ENCODE peak calls at places on chromosomes 13 and 19, in eight cellular contexts. I is adrenal gland, D is thoracic aorta, J is epithelial cell of esophagus, M is fibroblast of lung, W is bronchial epithelial cell, K is AG09309, P is A549. C is an unnamed sample.

GRCh38 chr13:44267966-44268365 is 105.7 kb upstream of the SERP2 start:
- DNase-seq in I (no peak), D (no peak), J (peak; percentile 89), M (peak; percentile 74), W (peak; percentile 95), K (peak; percentile 88), P (no peak), C (no peak)

GRCh38 chr19:22622901-22623840 is 11.0 kb upstream of the ZNF492 start:
- DNase-seq in I (no peak), D (no peak), J (no peak), M (no peak), W (no peak), K (no peak), P (no peak), C (peak; percentile 39)

GRCh38 chr13:53250272-53250875 is 221.8 kb downstream of the OLFM4 start:
- DNase-seq in I (peak; percentile 42), D (no peak), J (peak; percentile 76), M (peak; percentile 78), W (peak; percentile 73), K (peak; percentile 45), P (peak; percentile 3), C (peak; percentile 43)

GRCh38 chr13:40171566-40171965 is 494.9 kb downstream of the FOXO1 start:
- DNase-seq in I (no peak), D (no peak), J (no peak), M (no peak), W (no peak), K (no peak), P (no peak), C (no peak)

GRCh38 chr19:4455742-4456565 is 1.6 kb downstream of the UBXN6 start:
- DNase-seq in I (peak; percentile 95), D (no peak), J (peak; percentile 16), M (peak; percentile 78), W (peak; percentile 15), K (no peak), P (no peak), C (peak; percentile 86)

GRCh38 chr19:41811981-41812380 is 15.6 kb downstream of the CEACAM3 start:
- DNase-seq in I (no peak), D (no peak), J (no peak), M (no peak), W (no peak), K (no peak), P (no peak), C (no peak)

GRCh38 chr19:53982056-53982455 is 9.4 kb upstream of the CACNG6 start:
- DNase-seq in I (no peak), D (no peak), J (no peak), M (no peak), W (no peak), K (no peak), P (no peak), C (no peak)

GRCh38 chr19:29277107-29277506 is 64.2 kb upstream of the UQCRFS1 start:
- DNase-seq in I (peak; percentile 9), D (no peak), J (no peak), M (no peak), W (no peak), K (no peak), P (no peak), C (no peak)

GRCh38 chr13:95485045-95485517 is 67.4 kb upstream of the CLDN10 start:
- DNase-seq in I (no peak), D (no peak), J (peak; percentile 60), M (peak; percentile 30), W (peak; percentile 73), K (no peak), P (no peak), C (no peak)

GRCh38 chr19:4908781-4909171 is 525 bp upstream of the UHRF1 start:
- DNase-seq in I (no peak), D (no peak), J (no peak), M (no peak), W (no peak), K (no peak), P (no peak), C (no peak)

GRCh38 chr19:18648971-18649310 is 12.1 kb downstream of the KLHL26 start:
- DNase-seq in I (no peak), D (no peak), J (no peak), M (no peak), W (no peak), K (no peak), P (no peak), C (peak; percentile 41)

GRCh38 chr19:4597975-4598671 is 38.6 kb upstream of the SEMA6B start:
- DNase-seq in I (peak; percentile 67), D (no peak), J (peak; percentile 67), M (no peak), W (peak; percentile 8), K (no peak), P (peak; percentile 78), C (peak; percentile 44)

GRCh38 chr13:112055032-112055416 is 11.9 kb upstream of the SOX1 start:
- DNase-seq in I (no peak), D (no peak), J (no peak), M (no peak), W (no peak), K (no peak), P (no peak), C (no peak)

GRCh38 chr19:13839938-13840750 is 36.8 kb upstream of the NANOS3 start:
- DNase-seq in I (peak; percentile 61), D (no peak), J (peak; percentile 74), M (no peak), W (peak; percentile 62), K (no peak), P (no peak), C (no peak)

GRCh38 chr19:35037716-35038622 is 3.6 kb upstream of the HPN start:
- DNase-seq in I (peak; percentile 46), D (no peak), J (no peak), M (no peak), W (no peak), K (no peak), P (no peak), C (peak; percentile 55)

GRCh38 chr19:1942078-1942933 is 1.3 kb downstream of the CSNK1G2 start:
- DNase-seq in I (peak; percentile 86), D (no peak), J (peak; percentile 74), M (peak; percentile 58), W (peak; percentile 60), K (no peak), P (peak; percentile 70), C (peak; percentile 79)

GRCh38 chr13:28387740-28388501 is 107.0 kb downstream of the FLT1 start:
- DNase-seq in I (no peak), D (no peak), J (no peak), M (no peak), W (no peak), K (no peak), P (no peak), C (no peak)

GRCh38 chr19:53554804-53555203 is 16.9 kb downstream of the ZNF331 start:
- DNase-seq in I (no peak), D (no peak), J (no peak), M (no peak), W (no peak), K (no peak), P (no peak), C (no peak)

GRCh38 chr19:798415-799075 is 1.3 kb downstream of the PTBP1 start:
- DNase-seq in I (no peak), D (no peak), J (no peak), M (no peak), W (no peak), K (no peak), P (no peak), C (no peak)

GRCh38 chr19:43748205-43748594 is 6.6 kb downstream of the SMG9 start:
- DNase-seq in I (no peak), D (no peak), J (no peak), M (no peak), W (no peak), K (no peak), P (no peak), C (no peak)

GRCh38 chr19:43751466-43752220 is 3.1 kb downstream of the SMG9 start:
- DNase-seq in I (no peak), D (no peak), J (peak; percentile 56), M (no peak), W (peak; percentile 39), K (no peak), P (no peak), C (no peak)

GRCh38 chr19:43748685-43749084 is 6.1 kb downstream of the SMG9 start:
- DNase-seq in I (no peak), D (no peak), J (no peak), M (no peak), W (no peak), K (no peak), P (no peak), C (no peak)

GRCh38 chr19:43749152-43749551 is 5.6 kb downstream of the SMG9 start:
- DNase-seq in I (no peak), D (no peak), J (no peak), M (no peak), W (no peak), K (no peak), P (no peak), C (no peak)

DNA sequence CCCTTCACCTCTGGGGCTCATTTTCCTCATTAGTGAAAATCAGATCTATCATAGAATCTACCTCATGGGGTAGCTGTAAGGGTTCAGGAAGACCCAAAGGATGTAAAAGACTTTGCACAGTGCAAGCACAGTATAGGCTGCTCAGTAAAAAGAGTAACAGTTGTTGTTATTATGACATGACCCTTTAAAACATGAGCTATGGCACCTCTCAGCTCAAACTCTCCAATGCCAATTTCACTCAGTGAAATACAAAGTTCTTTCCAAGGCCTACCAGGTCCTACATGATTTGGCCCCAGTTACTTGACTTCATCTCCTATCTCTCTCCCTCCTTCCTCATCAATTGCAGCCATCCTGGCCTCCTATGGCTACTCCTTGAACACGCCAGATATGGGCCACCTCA is 4.9 kb downstream of the SMG9 start:
- DNase-seq in I (no peak), D (no peak), J (no peak), M (no peak), W (no peak), K (no peak), P (no peak), C (no peak)
- TF ChIP-seq CTCF in I (no peak), D (no peak), J (no peak), M (no peak), W (no peak), K (no peak), P (no peak), C (no peak)

GRCh38 chr13:30052127-30052526 is 201.7 kb upstream of the UBL3 start:
- DNase-seq in I (no peak), D (no peak), J (no peak), M (no peak), W (no peak), K (no peak), P (no peak), C (no peak)
- TF ChIP-seq CTCF in I (no peak), D (no peak), J (no peak), M (no peak), W (no peak), K (no peak), P (no peak), C (no peak)

DNA sequence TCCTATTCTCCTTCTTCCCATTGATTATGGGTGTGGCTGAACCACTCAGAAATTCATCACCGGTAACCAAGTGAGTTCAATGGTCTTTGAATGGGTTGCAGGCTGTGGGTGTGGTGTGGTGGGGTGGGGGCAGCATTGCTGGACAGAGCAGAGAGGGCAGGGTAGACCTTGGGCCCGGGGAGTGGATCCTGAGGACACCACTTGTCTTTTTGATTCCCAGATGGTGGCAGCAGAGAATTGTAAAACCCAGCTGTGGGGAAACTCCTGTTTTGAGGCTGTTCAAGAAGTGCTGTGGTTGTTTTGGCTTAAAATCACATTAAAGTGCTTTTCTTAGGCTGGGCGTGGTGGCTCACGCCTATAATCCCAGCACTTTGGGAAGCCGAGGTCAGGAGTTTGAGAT is 45.8 kb upstream of the RGCC start:
- DNase-seq in I (peak; percentile 21), D (no peak), J (peak; percentile 58), M (peak; percentile 77), W (peak; percentile 50), K (peak; percentile 46), P (no peak), C (peak; percentile 45)
- TF ChIP-seq CTCF in I (peak; percentile 31), D (no peak), J (peak; percentile 54), M (peak; percentile 48), W (peak; percentile 50), K (peak; percentile 62), P (peak; percentile 36), C (no peak)

GRCh38 chr19:49073514-49074378 is 1.2 kb upstream of the KCNA7 start:
- DNase-seq in I (no peak), D (no peak), J (peak; percentile 39), M (no peak), W (no peak), K (no peak), P (peak; percentile 65), C (no peak)
- TF ChIP-seq CTCF in I (no peak), D (no peak), J (peak; percentile 31), M (peak; percentile 27), W (peak; percentile 54), K (peak; percentile 31), P (peak; percentile 62), C (no peak)